ENCODE peak calls at places on chromosomes 11 and 22, in six cellular contexts. One of them, this sample, is unnamed.

GRCh38 chr11:36213050-36213840 is 76.0 kb downstream of the COMMD9 start:
- DNase-seq in Calu3: no peak
- DNase-seq in choroid plexus epithelial cell: peak; percentile 31
- DNase-seq in AG09309: no peak
- DNase-seq in endothelial cell: no peak
- DNase-seq in epithelial cell of esophagus: no peak
- DNase-seq in this sample: no peak

GRCh38 chr11:25981998-25982397 is 349.9 kb upstream of the ANO3 start:
- DNase-seq in epithelial cell of esophagus: peak; percentile 73
- DNase-seq in endothelial cell: peak; percentile 37
- DNase-seq in AG09309: peak; percentile 32
- DNase-seq in choroid plexus epithelial cell: peak; percentile 89
- DNase-seq in Calu3: peak; percentile 43
- DNase-seq in this sample: peak; percentile 52

GRCh38 chr11:92225563-92226308 is 1.1 kb downstream of the FAT3 start:
- DNase-seq in Calu3: peak; percentile 10
- DNase-seq in choroid plexus epithelial cell: no peak
- DNase-seq in epithelial cell of esophagus: no peak
- DNase-seq in endothelial cell: peak; percentile 42
- DNase-seq in AG09309: no peak
- DNase-seq in this sample: no peak

GRCh38 chr11:74739546-74740270 is 8.5 kb upstream of the CHRDL2 start:
- DNase-seq in choroid plexus epithelial cell: peak; percentile 84
- DNase-seq in epithelial cell of esophagus: peak; percentile 76
- DNase-seq in endothelial cell: peak; percentile 55
- DNase-seq in Calu3: peak; percentile 64
- DNase-seq in AG09309: peak; percentile 28
- DNase-seq in this sample: peak; percentile 40

GRCh38 chr22:50173221-50173982 is 2.9 kb downstream of the PANX2 start:
- DNase-seq in AG09309: no peak
- DNase-seq in choroid plexus epithelial cell: no peak
- DNase-seq in epithelial cell of esophagus: no peak
- DNase-seq in endothelial cell: no peak
- DNase-seq in Calu3: no peak
- DNase-seq in this sample: no peak

GRCh38 chr11:23680488-23681230 is 816.2 kb upstream of the LUZP2 start:
- DNase-seq in AG09309: no peak
- DNase-seq in Calu3: no peak
- DNase-seq in endothelial cell: no peak
- DNase-seq in epithelial cell of esophagus: no peak
- DNase-seq in choroid plexus epithelial cell: no peak
- DNase-seq in this sample: no peak

GRCh38 chr11:35553831-35554230 is 28.4 kb upstream of the PAMR1 start:
- DNase-seq in AG09309: peak; percentile 93
- DNase-seq in Calu3: no peak
- DNase-seq in epithelial cell of esophagus: no peak
- DNase-seq in choroid plexus epithelial cell: peak; percentile 97
- DNase-seq in endothelial cell: no peak
- DNase-seq in this sample: peak; percentile 80

GRCh38 chr11:6992457-6993431 is 27.4 kb downstream of the ZNF214 start:
- DNase-seq in Calu3: no peak
- DNase-seq in AG09309: peak; percentile 84
- DNase-seq in endothelial cell: no peak
- DNase-seq in epithelial cell of esophagus: peak; percentile 71
- DNase-seq in choroid plexus epithelial cell: peak; percentile 95
- DNase-seq in this sample: peak; percentile 38

GRCh38 chr11:105046898-105047579 is 1.9 kb upstream of the CARD16 start:
- DNase-seq in endothelial cell: no peak
- DNase-seq in choroid plexus epithelial cell: peak; percentile 99
- DNase-seq in AG09309: peak; percentile 95
- DNase-seq in epithelial cell of esophagus: peak; percentile 87
- DNase-seq in Calu3: peak; percentile 35
- DNase-seq in this sample: peak; percentile 97

DNA sequence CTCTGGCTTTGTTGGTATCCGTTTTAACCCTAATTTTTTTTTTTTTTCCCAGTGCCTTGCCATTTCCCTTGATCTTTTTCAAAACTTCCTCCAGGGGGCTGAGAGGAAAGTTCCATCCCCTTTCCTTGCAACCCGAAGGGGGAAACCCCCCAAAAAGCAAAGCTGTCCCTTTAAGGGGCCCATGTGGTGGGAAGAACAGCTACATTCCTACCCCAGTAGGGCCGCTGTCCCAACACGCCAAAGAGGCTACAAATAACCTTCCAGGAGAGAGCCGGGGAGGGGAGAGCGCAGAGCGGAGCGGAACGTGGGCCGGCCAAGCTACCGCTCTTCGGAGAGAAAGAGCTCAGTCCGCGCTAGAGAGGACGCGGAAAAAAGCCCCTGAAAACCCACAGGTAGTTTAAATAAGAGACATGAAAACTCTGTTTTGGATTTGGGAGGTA is 1.7 kb downstream of the LRP4 start:
- DNase-seq in AG09309: no peak
- DNase-seq in Calu3: peak; percentile 26
- DNase-seq in choroid plexus epithelial cell: peak; percentile 72
- DNase-seq in epithelial cell of esophagus: peak; percentile 85
- DNase-seq in endothelial cell: peak; percentile 59
- DNase-seq in this sample: no peak
- TF ChIP-seq CTCF in AG09309: peak; percentile 33
- TF ChIP-seq CTCF in Calu3: no peak
- TF ChIP-seq CTCF in choroid plexus epithelial cell: peak; percentile 48
- TF ChIP-seq CTCF in epithelial cell of esophagus: no peak
- TF ChIP-seq CTCF in endothelial cell: no peak
- TF ChIP-seq CTCF in this sample: peak; percentile 38

DNA sequence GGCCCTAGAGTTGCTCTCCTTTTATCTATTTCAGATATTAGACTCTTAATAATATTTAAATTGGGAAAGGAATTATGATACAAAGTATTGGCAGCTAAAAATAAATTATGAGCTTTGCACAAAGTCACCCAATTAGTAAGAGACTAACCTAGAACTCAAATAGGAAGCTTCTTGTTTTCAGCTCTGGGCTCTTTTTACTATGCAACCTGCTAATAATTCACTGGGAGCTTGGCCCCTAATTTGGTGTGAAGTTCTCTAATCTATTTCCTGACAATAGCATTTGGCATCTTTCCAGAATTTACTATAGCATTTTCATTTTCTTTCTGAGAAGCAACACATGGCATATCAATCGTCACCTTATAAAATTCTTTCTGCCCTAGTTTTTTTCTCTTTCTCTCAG is 727.7 kb upstream of the ANO5 start:
- DNase-seq in choroid plexus epithelial cell: no peak
- DNase-seq in endothelial cell: no peak
- DNase-seq in Calu3: no peak
- DNase-seq in AG09309: no peak
- DNase-seq in epithelial cell of esophagus: no peak
- DNase-seq in this sample: no peak
- TF ChIP-seq CTCF in choroid plexus epithelial cell: no peak
- TF ChIP-seq CTCF in endothelial cell: no peak
- TF ChIP-seq CTCF in Calu3: no peak
- TF ChIP-seq CTCF in AG09309: no peak
- TF ChIP-seq CTCF in epithelial cell of esophagus: no peak
- TF ChIP-seq CTCF in this sample: no peak

DNA sequence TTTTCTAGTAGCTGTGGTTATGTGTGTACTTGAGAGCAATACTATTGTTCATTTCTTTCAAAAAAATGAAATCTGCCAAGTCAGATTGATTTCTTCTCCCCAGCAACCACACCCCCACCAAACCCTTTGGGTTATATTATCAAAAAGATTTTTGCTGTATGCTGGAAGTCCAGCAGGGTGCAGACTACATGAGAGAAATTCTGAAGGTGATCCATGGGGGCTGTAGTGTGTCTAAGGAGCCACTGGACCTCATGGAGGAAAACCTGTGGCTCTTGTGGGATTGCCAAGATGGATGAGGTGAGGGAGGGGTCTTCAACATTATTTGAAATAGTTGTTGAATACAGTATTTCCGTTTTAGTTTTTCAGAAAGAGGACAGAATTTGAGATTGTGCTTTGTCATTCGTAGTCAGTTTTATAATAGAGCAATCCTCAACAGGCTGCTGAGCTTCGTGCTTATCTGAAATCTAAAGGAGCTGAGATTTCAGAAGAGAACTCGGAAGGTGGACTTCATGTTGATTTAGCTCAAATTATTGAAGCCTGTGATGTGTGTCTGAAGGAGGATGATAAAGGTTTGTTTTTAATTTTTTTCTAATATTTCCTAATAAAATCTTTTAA is 3.1 kb downstream of the EIF3M start:
- DNase-seq in Calu3: peak; percentile 24
- DNase-seq in AG09309: no peak
- DNase-seq in epithelial cell of esophagus: peak; percentile 36
- DNase-seq in choroid plexus epithelial cell: peak; percentile 55
- DNase-seq in endothelial cell: no peak
- DNase-seq in this sample: no peak
- TF ChIP-seq CTCF in Calu3: no peak
- TF ChIP-seq CTCF in AG09309: peak; percentile 22
- TF ChIP-seq CTCF in epithelial cell of esophagus: peak; percentile 38
- TF ChIP-seq CTCF in choroid plexus epithelial cell: peak; percentile 65
- TF ChIP-seq CTCF in endothelial cell: peak; percentile 16
- TF ChIP-seq CTCF in this sample: peak; percentile 20

GRCh38 chr11:123373754-123374621 is 56.1 kb upstream of the GRAMD1B start:
- DNase-seq in Calu3: no peak
- DNase-seq in endothelial cell: no peak
- DNase-seq in AG09309: no peak
- DNase-seq in choroid plexus epithelial cell: no peak
- DNase-seq in epithelial cell of esophagus: no peak
- DNase-seq in this sample: no peak
- TF ChIP-seq CTCF in Calu3: no peak
- TF ChIP-seq CTCF in endothelial cell: no peak
- TF ChIP-seq CTCF in AG09309: no peak
- TF ChIP-seq CTCF in choroid plexus epithelial cell: no peak
- TF ChIP-seq CTCF in epithelial cell of esophagus: no peak
- TF ChIP-seq CTCF in this sample: no peak

GRCh38 chr11:30128269-30128932 is 102.4 kb upstream of the FSHB start:
- DNase-seq in choroid plexus epithelial cell: peak; percentile 65
- DNase-seq in AG09309: no peak
- DNase-seq in Calu3: peak; percentile 4
- DNase-seq in endothelial cell: no peak
- DNase-seq in epithelial cell of esophagus: peak; percentile 64
- DNase-seq in this sample: no peak

GRCh38 chr11:30133308-30133707 is 97.5 kb upstream of the FSHB start:
- DNase-seq in epithelial cell of esophagus: no peak
- DNase-seq in Calu3: no peak
- DNase-seq in choroid plexus epithelial cell: no peak
- DNase-seq in AG09309: no peak
- DNase-seq in endothelial cell: no peak
- DNase-seq in this sample: no peak

DNA sequence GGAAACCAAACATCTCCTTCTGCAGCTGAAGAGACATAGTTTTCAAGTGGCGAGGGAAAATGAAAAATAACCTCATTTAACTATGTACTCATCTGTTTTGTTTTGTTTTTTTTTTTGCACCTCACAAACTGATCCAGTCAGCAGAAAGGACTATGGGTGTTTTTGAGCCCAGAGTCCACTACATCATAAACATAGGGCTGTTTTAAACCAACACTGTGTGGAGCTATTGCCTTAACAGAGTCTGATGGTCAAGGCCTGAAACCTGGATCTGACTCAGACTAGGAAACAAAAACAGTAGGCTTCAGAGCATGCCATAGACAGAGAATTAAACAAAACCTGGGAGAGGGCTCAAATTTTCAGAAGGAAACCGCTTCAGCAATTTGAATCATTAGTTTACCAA is 99.3 kb upstream of the FSHB start:
- DNase-seq in Calu3: no peak
- DNase-seq in epithelial cell of esophagus: peak; percentile 33
- DNase-seq in choroid plexus epithelial cell: peak; percentile 6
- DNase-seq in endothelial cell: no peak
- DNase-seq in AG09309: no peak
- DNase-seq in this sample: no peak
- TF ChIP-seq CTCF in Calu3: no peak
- TF ChIP-seq CTCF in epithelial cell of esophagus: peak; percentile 36
- TF ChIP-seq CTCF in choroid plexus epithelial cell: no peak
- TF ChIP-seq CTCF in endothelial cell: no peak
- TF ChIP-seq CTCF in AG09309: no peak
- TF ChIP-seq CTCF in this sample: no peak

GRCh38 chr11:78744202-78744601 is 169.5 kb upstream of the NARS2 start:
- DNase-seq in AG09309: no peak
- DNase-seq in Calu3: no peak
- DNase-seq in choroid plexus epithelial cell: no peak
- DNase-seq in endothelial cell: no peak
- DNase-seq in epithelial cell of esophagus: peak; percentile 88
- DNase-seq in this sample: no peak

GRCh38 chr11:78741794-78742193 is 167.1 kb upstream of the NARS2 start:
- DNase-seq in epithelial cell of esophagus: no peak
- DNase-seq in Calu3: no peak
- DNase-seq in choroid plexus epithelial cell: no peak
- DNase-seq in endothelial cell: no peak
- DNase-seq in AG09309: no peak
- DNase-seq in this sample: no peak

GRCh38 chr11:78740175-78741161 is 165.8 kb upstream of the NARS2 start:
- DNase-seq in Calu3: no peak
- DNase-seq in endothelial cell: no peak
- DNase-seq in epithelial cell of esophagus: no peak
- DNase-seq in AG09309: no peak
- DNase-seq in choroid plexus epithelial cell: no peak
- DNase-seq in this sample: no peak

GRCh38 chr11:78744949-78745348 is 170.3 kb upstream of the NARS2 start:
- DNase-seq in endothelial cell: no peak
- DNase-seq in epithelial cell of esophagus: no peak
- DNase-seq in choroid plexus epithelial cell: no peak
- DNase-seq in AG09309: no peak
- DNase-seq in Calu3: no peak
- DNase-seq in this sample: no peak

DNA sequence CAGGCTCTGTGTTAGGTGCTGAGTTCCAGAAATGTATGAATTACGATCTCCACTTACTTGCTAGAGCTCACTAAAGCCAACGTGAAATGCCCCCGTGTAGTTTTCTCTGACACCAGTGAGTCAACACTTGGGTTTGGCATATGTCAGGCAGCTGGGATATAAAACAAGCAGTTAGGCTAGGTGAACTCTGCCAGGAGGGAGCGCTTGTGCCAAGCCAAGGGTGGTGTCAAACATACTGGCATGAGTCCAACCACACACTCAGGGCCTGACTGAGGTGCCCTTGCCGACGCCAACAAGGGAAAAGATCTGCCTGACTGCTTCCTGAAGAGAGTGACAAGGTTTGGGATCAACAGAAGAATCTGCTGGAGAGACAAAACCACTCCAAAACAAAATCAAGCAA is 167.8 kb upstream of the NARS2 start:
- DNase-seq in epithelial cell of esophagus: peak; percentile 75
- DNase-seq in endothelial cell: no peak
- DNase-seq in Calu3: peak; percentile 14
- DNase-seq in choroid plexus epithelial cell: no peak
- DNase-seq in AG09309: no peak
- DNase-seq in this sample: no peak
- TF ChIP-seq CTCF in epithelial cell of esophagus: peak; percentile 26
- TF ChIP-seq CTCF in endothelial cell: no peak
- TF ChIP-seq CTCF in Calu3: no peak
- TF ChIP-seq CTCF in choroid plexus epithelial cell: no peak
- TF ChIP-seq CTCF in AG09309: no peak
- TF ChIP-seq CTCF in this sample: no peak